ENCODE peak calls at places on chromosomes 13 and 19, in four cellular contexts. B, I, Z and H are unnamed samples.

GRCh38 chr13:73971481-73971880 is 162.7 kb downstream of the KLF12 start:
- DNase-seq in B (no peak), I (no peak), Z (no peak), H (no peak)

GRCh38 chr19:49339364-49340068 is 4.3 kb downstream of the CD37 start:
- DNase-seq in B (peak), I (peak), Z (peak), H (no peak)

GRCh38 chr19:56333506-56333905 is 18.9 kb upstream of the ZSCAN5A start:
- DNase-seq in B (no peak), I (no peak), Z (no peak), H (peak)

GRCh38 chr19:30877591-30878230 is 471.5 kb downstream of the TSHZ3 start:
- DNase-seq in B (no peak), I (no peak), Z (no peak), H (no peak)

GRCh38 chr19:46412034-46412982 is 1.1 kb downstream of the CCDC8 start:
- DNase-seq in B (no peak), I (peak), Z (no peak), H (no peak)

GRCh38 chr19:7260161-7260560 is 34.1 kb downstream of the INSR start:
- DNase-seq in B (no peak), I (no peak), Z (no peak), H (no peak)

GRCh38 chr19:54030895-54031586 is 32.7 kb downstream of the VSTM1 start:
- DNase-seq in B (no peak), I (no peak), Z (no peak), H (no peak)

GRCh38 chr13:43784491-43784890 is 2.3 kb downstream of the ENOX1 start:
- DNase-seq in B (no peak), I (no peak), Z (no peak), H (no peak)

GRCh38 chr19:341386-342127 is 3.0 kb downstream of the MIER2 start:
- DNase-seq in B (no peak), I (no peak), Z (no peak), H (no peak)

GRCh38 chr19:8224394-8225145 is 15.4 kb downstream of the CERS4 start:
- DNase-seq in B (no peak), I (no peak), Z (peak), H (no peak)

GRCh38 chr19:52171321-52172169 is at the start of gene ZNF836:
- DNase-seq in B (no peak), I (peak), Z (peak), H (peak)

GRCh38 chr13:99208185-99208584 is 7.5 kb downstream of the UBAC2 start:
- DNase-seq in B (no peak), I (no peak), Z (no peak), H (no peak)

GRCh38 chr19:48393559-48394330 is at the start of gene GRIN2D:
- DNase-seq in B (no peak), I (peak), Z (no peak), H (no peak)

GRCh38 chr13:113854238-113855011 is 9.5 kb downstream of the GAS6 start:
- DNase-seq in B (no peak), I (peak), Z (peak), H (no peak)

GRCh38 chr13:102812616-102813287 is 13.8 kb downstream of the BIVM start:
- DNase-seq in B (no peak), I (no peak), Z (no peak), H (no peak)

GRCh38 chr13:106372199-106373160 is 163.0 kb downstream of the EFNB2 start:
- DNase-seq in B (peak), I (no peak), Z (no peak), H (no peak)

GRCh38 chr19:17751103-17751911 is at the start of gene FCHO1:
- DNase-seq in B (no peak), I (no peak), Z (no peak), H (no peak)

GRCh38 chr19:1953037-1953436 is 12.1 kb downstream of the CSNK1G2 start:
- DNase-seq in B (no peak), I (no peak), Z (no peak), H (no peak)

GRCh38 chr13:39415003-39415402 is 188.0 kb downstream of the LHFPL6 start:
- DNase-seq in B (no peak), I (no peak), Z (peak), H (no peak)
- H3K4me3 ChIP-seq in B (no peak), I (no peak), Z (no peak), H (no peak)

GRCh38 chr19:27774827-27775226 is 1438.1 kb downstream of the UQCRFS1 start:
- DNase-seq in B (no peak), I (no peak), Z (no peak), H (no peak)
- TF ChIP-seq CTCF in B (peak), I (no peak), Z (no peak), H (peak)

GRCh38 chr19:35331551-35332214 is 2.7 kb downstream of the CD22 start:
- DNase-seq in B (no peak), I (no peak), Z (no peak), H (no peak)
- H3K4me3 ChIP-seq in B (no peak), I (no peak), Z (no peak), H (no peak)

GRCh38 chr13:57552441-57552840 is 79.1 kb upstream of the PCDH17 start:
- DNase-seq in B (no peak), I (no peak), Z (no peak), H (no peak)

GRCh38 chr13:57546942-57547341 is 84.6 kb upstream of the PCDH17 start:
- DNase-seq in B (no peak), I (no peak), Z (no peak), H (no peak)
- TF ChIP-seq CTCF in B (no peak), I (no peak), Z (no peak), H (no peak)

GRCh38 chr13:23651439-23651838 is 81.2 kb downstream of the TNFRSF19 start:
- DNase-seq in B (no peak), I (no peak), Z (no peak), H (no peak)
- H3K4me3 ChIP-seq in B (no peak), I (no peak), Z (no peak), H (no peak)